ENCODE peak calls at places on chromosomes 7 and 10, in eight cellular contexts. One of them, this sample, is unnamed.

GRCh38 chr7:156106107-156106426 is 293.8 kb upstream of the SHH start:
- DNase-seq in kidney tubule cell: no peak
- DNase-seq in MCF 10A: no peak
- DNase-seq in astrocyte of the spinal cord: no peak
- DNase-seq in sciatic nerve: no peak
- DNase-seq in posterior vena cava: no peak
- DNase-seq in HEK293T: no peak
- DNase-seq in GM13977: no peak
- DNase-seq in this sample: no peak

GRCh38 chr7:43905954-43906326 is 456 bp downstream of the URGCP start:
- DNase-seq in kidney tubule cell: peak
- DNase-seq in MCF 10A: no peak
- DNase-seq in astrocyte of the spinal cord: peak
- DNase-seq in sciatic nerve: peak
- DNase-seq in posterior vena cava: peak
- DNase-seq in HEK293T: peak
- DNase-seq in GM13977: peak
- DNase-seq in this sample: peak

GRCh38 chr7:72152171-72153131 is 259.7 kb downstream of the CALN1 start:
- DNase-seq in kidney tubule cell: no peak
- DNase-seq in MCF 10A: no peak
- DNase-seq in astrocyte of the spinal cord: no peak
- DNase-seq in sciatic nerve: no peak
- DNase-seq in posterior vena cava: no peak
- DNase-seq in HEK293T: no peak
- DNase-seq in GM13977: no peak
- DNase-seq in this sample: no peak

GRCh38 chr7:31892099-31892787 is 178.0 kb downstream of the PDE1C start:
- DNase-seq in kidney tubule cell: no peak
- DNase-seq in MCF 10A: no peak
- DNase-seq in astrocyte of the spinal cord: no peak
- DNase-seq in sciatic nerve: no peak
- DNase-seq in posterior vena cava: no peak
- DNase-seq in HEK293T: no peak
- DNase-seq in GM13977: peak
- DNase-seq in this sample: no peak

GRCh38 chr7:19561121-19561805 is 147.6 kb downstream of the POLR1F start:
- DNase-seq in kidney tubule cell: no peak
- DNase-seq in MCF 10A: peak
- DNase-seq in astrocyte of the spinal cord: peak
- DNase-seq in sciatic nerve: no peak
- DNase-seq in posterior vena cava: no peak
- DNase-seq in HEK293T: no peak
- DNase-seq in GM13977: no peak
- DNase-seq in this sample: no peak

GRCh38 chr7:97871659-97872024 is 566 bp downstream of the ASNS start:
- DNase-seq in kidney tubule cell: peak
- DNase-seq in MCF 10A: no peak
- DNase-seq in astrocyte of the spinal cord: no peak
- DNase-seq in sciatic nerve: peak
- DNase-seq in posterior vena cava: no peak
- DNase-seq in HEK293T: peak
- DNase-seq in GM13977: no peak
- DNase-seq in this sample: no peak

GRCh38 chr7:149460493-149461330 is at the start of gene ZNF777:
- DNase-seq in kidney tubule cell: peak
- DNase-seq in MCF 10A: peak
- DNase-seq in astrocyte of the spinal cord: peak
- DNase-seq in sciatic nerve: peak
- DNase-seq in posterior vena cava: peak
- DNase-seq in HEK293T: peak
- DNase-seq in GM13977: peak
- DNase-seq in this sample: peak

GRCh38 chr10:28734940-28735759 is 57.8 kb downstream of the BAMBI start:
- DNase-seq in kidney tubule cell: peak
- DNase-seq in MCF 10A: peak
- DNase-seq in astrocyte of the spinal cord: peak
- DNase-seq in sciatic nerve: no peak
- DNase-seq in posterior vena cava: no peak
- DNase-seq in HEK293T: no peak
- DNase-seq in GM13977: no peak
- DNase-seq in this sample: peak

GRCh38 chr10:131808370-131808930 is 92.4 kb upstream of the PPP2R2D start:
- DNase-seq in kidney tubule cell: no peak
- DNase-seq in MCF 10A: no peak
- DNase-seq in astrocyte of the spinal cord: no peak
- DNase-seq in sciatic nerve: no peak
- DNase-seq in posterior vena cava: no peak
- DNase-seq in HEK293T: no peak
- DNase-seq in GM13977: no peak
- DNase-seq in this sample: no peak

GRCh38 chr10:28668363-28669226 is 8.7 kb upstream of the BAMBI start:
- DNase-seq in kidney tubule cell: peak
- DNase-seq in MCF 10A: no peak
- DNase-seq in astrocyte of the spinal cord: no peak
- DNase-seq in sciatic nerve: peak
- DNase-seq in posterior vena cava: peak
- DNase-seq in HEK293T: peak
- DNase-seq in GM13977: no peak
- DNase-seq in this sample: no peak